ENCODE peak calls at places on chromosome 2, in four cellular contexts. A, O, U and V are unnamed samples.

GRCh38 chr2:119225084-119225864 is 1.6 kb downstream of the STEAP3 start:
- DNase-seq in A (no peak), U (no peak), O (no peak), V (no peak)

GRCh38 chr2:54287532-54287931 is 31.5 kb upstream of the TSPYL6 start:
- DNase-seq in O (no peak), U (no peak), A (peak; percentile 46), V (no peak)

GRCh38 chr2:169672403-169672802 is 21.8 kb downstream of the CFAP210 start:
- DNase-seq in U (no peak), O (no peak), A (no peak), V (no peak)

GRCh38 chr2:233421091-233421816 is 67.0 kb downstream of the DGKD start:
- DNase-seq in U (no peak), A (no peak), O (no peak), V (no peak)

GRCh38 chr2:164430166-164430783 is 191.0 kb downstream of the GRB14 start:
- DNase-seq in A (peak; percentile 11), U (no peak), O (no peak), V (peak; percentile 1)

GRCh38 chr2:237279012-237279768 is 134.8 kb downstream of the COL6A3 start:
- DNase-seq in A (no peak), U (no peak), O (no peak), V (peak; percentile 54)

GRCh38 chr2:133596701-133597393 is 28.6 kb upstream of the NCKAP5 start:
- DNase-seq in O (no peak), A (no peak), U (no peak), V (no peak)

GRCh38 chr2:100924520-100925451 is 77.3 kb upstream of the RPL31 start:
- DNase-seq in O (no peak), U (no peak), A (peak; percentile 43), V (no peak)

GRCh38 chr2:202178342-202178958 is 59.9 kb downstream of the SUMO1 start:
- DNase-seq in A (peak; percentile 55), U (no peak), O (no peak), V (peak; percentile 36)

GRCh38 chr2:220930542-220931076 is 641.5 kb downstream of the EPHA4 start:
- DNase-seq in A (no peak), U (no peak), O (no peak), V (no peak)

GRCh38 chr2:119771331-119771730 is 11.6 kb downstream of the PTPN4 start:
- DNase-seq in A (peak; percentile 36), O (no peak), U (no peak), V (no peak)

GRCh38 chr2:51846796-51847195 is 814.9 kb upstream of the NRXN1 start:
- DNase-seq in O (no peak), A (no peak), U (no peak), V (no peak)

GRCh38 chr2:234861841-234862735 is 89.7 kb upstream of the SH3BP4 start:
- DNase-seq in U (no peak), A (peak; percentile 78), O (no peak), V (no peak)

GRCh38 chr2:152646775-152647174 is 70.5 kb downstream of the PRPF40A start:
- DNase-seq in A (no peak), O (no peak), U (no peak), V (peak; percentile 22)

GRCh38 chr2:182481676-182482075 is 54.8 kb upstream of the PDE1A start:
- DNase-seq in U (no peak), O (no peak), A (no peak), V (no peak)

GRCh38 chr2:157375384-157375783 is 49.8 kb upstream of the ERMN start:
- DNase-seq in U (no peak), O (no peak), A (no peak), V (no peak)

GRCh38 chr2:25920326-25920725 is 42.0 kb upstream of the ASXL2 start:
- DNase-seq in U (no peak), O (no peak), A (no peak), V (peak; percentile 70)

GRCh38 chr2:201448701-201449100 is 2.6 kb downstream of the TRAK2 start:
- DNase-seq in O (no peak), U (no peak), A (no peak), V (no peak)

GRCh38 chr2:238019962-238020361 is 40.8 kb upstream of the SCLY start:
- DNase-seq in O (no peak), A (no peak), U (no peak), V (peak; percentile 91)

GRCh38 chr2:46023165-46023854 is 273.9 kb upstream of the EPAS1 start:
- DNase-seq in O (no peak), U (no peak), A (no peak), V (no peak)

GRCh38 chr2:46025081-46025480 is 272.1 kb upstream of the EPAS1 start:
- DNase-seq in O (no peak), U (no peak), A (no peak), V (no peak)

GRCh38 chr2:46026431-46026830 is 270.8 kb upstream of the EPAS1 start:
- DNase-seq in O (no peak), A (no peak), U (no peak), V (no peak)

GRCh38 chr2:46025683-46026082 is 271.5 kb upstream of the EPAS1 start:
- DNase-seq in O (no peak), U (no peak), A (no peak), V (no peak)

DNA sequence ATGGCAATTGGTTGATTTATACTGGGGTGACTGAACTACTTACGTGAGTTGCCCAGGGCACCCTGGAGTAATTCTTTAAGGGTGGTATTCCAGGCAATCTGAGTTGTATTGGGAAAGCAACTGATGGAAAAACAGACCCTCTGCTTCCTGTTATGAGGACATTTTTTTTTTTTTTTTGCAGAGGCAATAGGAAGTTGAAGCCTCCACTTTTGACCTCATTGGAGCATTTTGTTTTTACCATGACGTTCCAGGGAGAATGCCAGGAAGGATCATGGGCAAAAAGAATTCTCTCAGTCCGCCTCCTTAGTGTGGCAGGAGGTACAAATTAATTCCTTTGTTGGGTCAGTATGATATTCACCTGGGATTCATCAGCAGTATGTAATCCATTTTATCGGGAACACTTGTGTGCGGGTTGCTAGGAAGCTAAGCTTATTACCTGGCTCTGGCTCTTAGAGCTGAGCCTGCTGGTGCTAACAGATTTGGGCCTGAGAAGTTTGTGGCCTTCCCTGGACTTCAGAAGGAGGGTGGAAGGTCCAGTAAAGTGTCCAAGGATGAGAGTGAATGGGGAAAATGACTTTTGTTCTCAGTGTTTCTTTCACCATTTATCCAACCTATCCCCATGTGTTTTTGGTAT is 272.9 kb upstream of the EPAS1 start:
- DNase-seq in U (no peak), O (no peak), A (no peak), V (no peak)
- H3K36me3 ChIP-seq in U (no peaks in the 10 kb centered on the region), O (no peaks in the 10 kb centered on the region), A (no peaks in the 10 kb centered on the region), V (peaks cover 18% of the 10 kb centered on the region)

GRCh38 chr2:128547667-128548066 is 229.0 kb upstream of the HS6ST1 start:
- DNase-seq in A (no peak), U (no peak), O (no peak), V (no peak)

GRCh38 chr2:128548461-128548891 is 229.8 kb upstream of the HS6ST1 start:
- DNase-seq in A (no peak), U (no peak), O (no peak), V (no peak)

GRCh38 chr2:128549646-128550260 is 231.1 kb upstream of the HS6ST1 start:
- DNase-seq in U (no peak), A (no peak), O (no peak), V (no peak)

GRCh38 chr2:128550389-128550788 is 231.7 kb upstream of the HS6ST1 start:
- DNase-seq in O (no peak), U (no peak), A (no peak), V (no peak)

DNA sequence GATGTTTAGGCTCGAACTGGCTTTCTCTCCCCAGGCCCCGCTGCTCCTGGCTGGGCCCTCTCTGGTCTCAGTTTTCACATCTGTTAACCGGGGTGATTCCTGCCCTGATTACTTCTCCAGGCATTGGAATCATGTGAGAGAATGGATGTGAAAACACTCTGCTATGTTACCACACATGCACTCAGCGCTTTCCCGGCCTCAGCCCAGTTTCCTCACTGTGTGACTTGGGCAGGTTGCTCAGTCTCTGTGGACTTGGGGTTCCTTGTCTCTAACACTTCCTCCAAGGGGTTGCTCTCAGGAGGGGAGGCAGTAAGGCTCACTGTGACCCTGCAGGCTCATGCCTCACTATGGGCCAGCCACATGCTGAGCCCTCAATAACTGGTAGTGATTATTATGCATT is 230.4 kb upstream of the HS6ST1 start:
- DNase-seq in U (no peak), O (no peak), A (no peak), V (no peak)
- H3K9me3 ChIP-seq in U (no peaks in the 10 kb centered on the region), O (no peaks in the 10 kb centered on the region), A (no peaks in the 10 kb centered on the region), V (no peaks in the 10 kb centered on the region)

DNA sequence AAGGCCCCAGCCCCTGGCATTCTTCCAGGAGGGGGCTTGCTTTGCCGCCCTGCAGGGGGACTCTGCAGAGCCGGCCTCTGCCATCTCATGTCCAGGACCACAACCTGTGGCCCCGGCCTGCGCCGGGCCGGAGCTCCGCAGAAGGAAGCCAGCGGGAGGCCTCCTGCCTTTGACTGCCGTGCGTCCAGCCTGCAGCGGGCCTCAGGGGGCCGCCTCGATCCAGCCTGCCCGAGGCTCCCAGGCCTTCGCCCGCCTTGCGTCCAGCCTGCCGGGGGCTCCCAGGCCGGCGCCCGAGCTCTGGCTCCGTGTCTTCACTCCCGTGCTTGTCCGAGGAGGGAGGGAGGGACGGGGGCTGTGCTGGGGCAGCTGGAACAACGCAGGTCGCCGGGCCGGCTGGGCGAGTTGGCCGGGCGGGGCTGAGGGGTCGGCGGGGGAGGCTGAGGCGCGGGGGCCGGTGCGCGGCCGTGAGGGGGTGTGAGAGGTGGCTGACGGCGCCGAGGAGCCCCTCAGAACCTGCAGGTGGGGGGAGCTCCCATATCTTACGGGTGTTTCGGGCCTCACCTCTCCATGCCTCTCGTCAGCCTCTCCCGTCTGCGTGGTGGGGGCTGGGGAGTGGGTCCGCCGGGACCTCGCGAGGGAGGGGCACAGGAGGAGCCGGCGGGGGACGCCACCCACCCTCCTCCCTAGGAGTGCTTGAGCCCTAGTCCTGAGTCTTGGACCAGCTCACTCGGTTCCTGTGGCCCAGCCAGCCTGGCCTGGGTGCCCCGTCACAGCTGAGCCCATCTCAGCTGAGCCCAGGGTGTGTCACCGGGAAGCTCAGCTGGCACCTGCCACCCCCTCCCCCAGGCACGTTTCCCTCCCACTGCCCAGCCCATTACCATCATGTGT is 20.5 kb downstream of the GPC1 start:
- DNase-seq in U (no peak), O (no peak), A (no peak), V (no peak)
- H3K27me3 ChIP-seq in U (no peaks in the 10 kb centered on the region), O (no peaks in the 10 kb centered on the region), A (peaks cover 34% of the 10 kb centered on the region), V (no peaks in the 10 kb centered on the region)

GRCh38 chr2:121359937-121360565 is 75.0 kb upstream of the TFCP2L1 start:
- DNase-seq in U (no peak), O (no peak), A (peak; percentile 49), V (peak; percentile 62)

GRCh38 chr2:121356058-121356640 is 71.1 kb upstream of the TFCP2L1 start:
- DNase-seq in U (no peak), A (no peak), O (no peak), V (peak; percentile 23)

GRCh38 chr2:121358291-121358690 is 73.3 kb upstream of the TFCP2L1 start:
- DNase-seq in O (no peak), U (no peak), A (no peak), V (no peak)

GRCh38 chr2:121360566-121361300 is 75.7 kb upstream of the TFCP2L1 start:
- DNase-seq in U (no peak), A (no peak), O (no peak), V (peak; percentile 88)

DNA sequence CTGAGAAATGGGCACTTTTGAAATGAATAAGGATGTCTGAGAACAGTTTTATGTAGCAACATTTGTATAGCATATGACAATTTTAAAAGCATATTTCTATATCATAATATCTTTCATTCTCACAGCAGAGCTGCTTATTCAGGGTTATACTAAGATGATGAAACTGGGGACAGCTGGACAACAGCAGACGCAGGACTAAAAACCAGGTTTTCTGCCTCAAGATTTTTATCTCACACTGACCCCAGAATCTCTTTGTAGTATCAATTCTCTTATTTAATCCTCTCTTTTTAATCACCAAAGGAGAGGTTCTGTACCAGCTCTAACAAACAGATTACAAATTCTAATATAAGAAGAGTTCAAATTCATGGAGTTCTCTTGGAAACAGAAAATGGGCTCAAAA is 74.2 kb upstream of the TFCP2L1 start:
- DNase-seq in O (no peak), U (no peak), A (no peak), V (no peak)
- H3K36me3 ChIP-seq in O (no peaks in the 10 kb centered on the region), U (peaks cover 39% of the 10 kb centered on the region), A (peaks cover 71% of the 10 kb centered on the region), V (peaks cover 56% of the 10 kb centered on the region)

GRCh38 chr2:4866198-4866597 is 826.0 kb upstream of the SOX11 start:
- DNase-seq in A (no peak), U (no peak), O (no peak), V (no peak)
- H3K9me3 ChIP-seq in A (no peaks in the 10 kb centered on the region), U (no peaks in the 10 kb centered on the region), O (no peaks in the 10 kb centered on the region), V (no peaks in the 10 kb centered on the region)